ENCODE peak calls at places on chromosomes 16 and 17, in six cellular contexts. One of them, this sample, is unnamed.

GRCh38 chr16:19415918-19416317 is 1.8 kb upstream of the TMC5 start:
- DNase-seq in small intestine: no peak
- DNase-seq in heart right ventricle: no peak
- DNase-seq in Caco-2: no peak
- DNase-seq in mesendoderm: no peak
- DNase-seq in GM23338: no peak
- DNase-seq in this sample: no peak

GRCh38 chr17:35931794-35932419 is 1.3 kb upstream of the RDM1 start:
- DNase-seq in Caco-2: no peak
- DNase-seq in GM23338: no peak
- DNase-seq in heart right ventricle: no peak
- DNase-seq in mesendoderm: no peak
- DNase-seq in small intestine: no peak
- DNase-seq in this sample: no peak

GRCh38 chr16:54783980-54784379 is 146.7 kb upstream of the IRX5 start:
- DNase-seq in Caco-2: no peak
- DNase-seq in small intestine: no peak
- DNase-seq in GM23338: no peak
- DNase-seq in mesendoderm: no peak
- DNase-seq in heart right ventricle: no peak
- DNase-seq in this sample: no peak

GRCh38 chr17:36849871-36850348 is 87.4 kb upstream of the LHX1 start:
- DNase-seq in heart right ventricle: no peak
- DNase-seq in Caco-2: no peak
- DNase-seq in GM23338: no peak
- DNase-seq in small intestine: no peak
- DNase-seq in mesendoderm: peak; percentile 97
- DNase-seq in this sample: no peak

GRCh38 chr17:11736613-11737289 is 138.5 kb downstream of the DNAH9 start:
- DNase-seq in Caco-2: no peak
- DNase-seq in mesendoderm: peak; percentile 18
- DNase-seq in heart right ventricle: no peak
- DNase-seq in GM23338: no peak
- DNase-seq in small intestine: no peak
- DNase-seq in this sample: no peak

GRCh38 chr17:81551458-81552243 is 502 bp downstream of the FAAP100 start:
- DNase-seq in mesendoderm: no peak
- DNase-seq in heart right ventricle: no peak
- DNase-seq in Caco-2: peak; percentile 63
- DNase-seq in small intestine: peak; percentile 39
- DNase-seq in GM23338: peak; percentile 40
- DNase-seq in this sample: no peak

GRCh38 chr17:58534901-58535421 is 20.5 kb upstream of the MTMR4 start:
- DNase-seq in small intestine: peak; percentile 32
- DNase-seq in heart right ventricle: no peak
- DNase-seq in GM23338: no peak
- DNase-seq in mesendoderm: no peak
- DNase-seq in Caco-2: no peak
- DNase-seq in this sample: no peak

GRCh38 chr17:59002848-59003247 is 103.8 kb downstream of the TRIM37 start:
- DNase-seq in small intestine: no peak
- DNase-seq in Caco-2: no peak
- DNase-seq in GM23338: no peak
- DNase-seq in heart right ventricle: no peak
- DNase-seq in mesendoderm: no peak
- DNase-seq in this sample: no peak

GRCh38 chr17:76511562-76512365 is 10.5 kb upstream of the RHBDF2 start:
- DNase-seq in Caco-2: no peak
- DNase-seq in small intestine: no peak
- DNase-seq in mesendoderm: no peak
- DNase-seq in heart right ventricle: no peak
- DNase-seq in GM23338: no peak
- DNase-seq in this sample: no peak

GRCh38 chr17:75130632-75131277 is 787 bp downstream of the NT5C start:
- DNase-seq in GM23338: peak; percentile 91
- DNase-seq in mesendoderm: peak; percentile 91
- DNase-seq in Caco-2: peak; percentile 71
- DNase-seq in small intestine: peak; percentile 69
- DNase-seq in heart right ventricle: peak; percentile 24
- DNase-seq in this sample: peak; percentile 76

GRCh38 chr17:42361781-42362186 is 26.5 kb downstream of the STAT3 start:
- DNase-seq in small intestine: peak; percentile 79
- DNase-seq in GM23338: no peak
- DNase-seq in heart right ventricle: no peak
- DNase-seq in Caco-2: no peak
- DNase-seq in mesendoderm: peak; percentile 54
- DNase-seq in this sample: no peak

GRCh38 chr16:57883953-57884654 is 81.8 kb upstream of the KIFC3 start:
- DNase-seq in small intestine: no peak
- DNase-seq in GM23338: peak; percentile 69
- DNase-seq in heart right ventricle: no peak
- DNase-seq in Caco-2: no peak
- DNase-seq in mesendoderm: no peak
- DNase-seq in this sample: no peak

GRCh38 chr17:57213180-57213825 is 43.0 kb upstream of the MSI2 start:
- DNase-seq in Caco-2: no peak
- DNase-seq in mesendoderm: no peak
- DNase-seq in small intestine: no peak
- DNase-seq in heart right ventricle: no peak
- DNase-seq in GM23338: no peak
- DNase-seq in this sample: no peak

GRCh38 chr17:45190503-45191282 is 29.0 kb downstream of the HEXIM2 start:
- DNase-seq in GM23338: no peak
- DNase-seq in heart right ventricle: no peak
- DNase-seq in small intestine: peak; percentile 53
- DNase-seq in mesendoderm: no peak
- DNase-seq in Caco-2: no peak
- DNase-seq in this sample: no peak

GRCh38 chr16:51490866-51491265 is 339.8 kb upstream of the SALL1 start:
- DNase-seq in mesendoderm: peak; percentile 79
- DNase-seq in GM23338: no peak
- DNase-seq in Caco-2: no peak
- DNase-seq in small intestine: no peak
- DNase-seq in heart right ventricle: no peak
- DNase-seq in this sample: no peak
- H3K4me1 ChIP-seq in mesendoderm: peaks cover 6% of the 10 kb centered on the region
- H3K4me1 ChIP-seq in GM23338: peaks cover 27% of the 10 kb centered on the region
- H3K4me1 ChIP-seq in Caco-2: no peaks in the 10 kb centered on the region
- H3K4me1 ChIP-seq in small intestine: no peaks in the 10 kb centered on the region
- H3K4me1 ChIP-seq in heart right ventricle: no peaks in the 10 kb centered on the region
- H3K4me1 ChIP-seq in this sample: no peaks in the 10 kb centered on the region

GRCh38 chr17:39663340-39663687 is 1.8 kb upstream of the TCAP start:
- DNase-seq in GM23338: peak; percentile 64
- DNase-seq in small intestine: no peak
- DNase-seq in Caco-2: no peak
- DNase-seq in mesendoderm: peak; percentile 31
- DNase-seq in heart right ventricle: no peak
- DNase-seq in this sample: no peak
- H3K4me1 ChIP-seq in GM23338: peaks cover 42% of the 10 kb centered on the region
- H3K4me1 ChIP-seq in small intestine: no peaks in the 10 kb centered on the region
- H3K4me1 ChIP-seq in Caco-2: peaks cover 7% of the 10 kb centered on the region
- H3K4me1 ChIP-seq in mesendoderm: peaks cover 2% of the 10 kb centered on the region
- H3K4me1 ChIP-seq in heart right ventricle: peaks cover 57% of the 10 kb centered on the region
- H3K4me1 ChIP-seq in this sample: peaks cover 64% of the 10 kb centered on the region

GRCh38 chr17:14149751-14150150 is 80.4 kb downstream of the COX10 start:
- DNase-seq in GM23338: no peak
- DNase-seq in mesendoderm: no peak
- DNase-seq in heart right ventricle: no peak
- DNase-seq in Caco-2: no peak
- DNase-seq in small intestine: peak; percentile 23
- DNase-seq in this sample: no peak

GRCh38 chr17:14153374-14153773 is 83.3 kb downstream of the CDRT15 start:
- DNase-seq in small intestine: no peak
- DNase-seq in heart right ventricle: no peak
- DNase-seq in GM23338: no peak
- DNase-seq in Caco-2: no peak
- DNase-seq in mesendoderm: no peak
- DNase-seq in this sample: no peak

GRCh38 chr17:14156689-14157088 is 80.0 kb downstream of the CDRT15 start:
- DNase-seq in mesendoderm: no peak
- DNase-seq in small intestine: no peak
- DNase-seq in heart right ventricle: no peak
- DNase-seq in GM23338: no peak
- DNase-seq in Caco-2: no peak
- DNase-seq in this sample: no peak

GRCh38 chr17:14150604-14151003 is 81.3 kb downstream of the COX10 start:
- DNase-seq in Caco-2: no peak
- DNase-seq in GM23338: no peak
- DNase-seq in heart right ventricle: peak; percentile 6
- DNase-seq in small intestine: no peak
- DNase-seq in mesendoderm: no peak
- DNase-seq in this sample: no peak

DNA sequence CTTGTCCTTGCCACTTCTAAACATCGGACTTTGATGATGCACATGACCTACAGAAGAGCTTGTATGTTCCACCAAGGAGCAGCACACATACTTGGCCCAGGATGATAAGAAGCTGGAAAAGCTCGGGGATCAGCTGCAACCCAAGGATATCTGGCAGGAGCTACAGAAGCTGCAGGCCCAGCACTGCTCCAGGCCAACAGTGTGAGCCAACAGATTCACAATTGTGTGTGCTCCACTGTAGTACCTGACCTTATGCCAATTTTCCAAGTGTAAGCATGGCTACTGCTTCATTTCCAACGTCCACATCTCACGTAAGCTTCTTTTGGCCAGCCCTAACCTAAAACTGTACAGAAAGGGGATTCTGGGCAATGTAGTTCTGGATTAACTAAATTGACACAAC is 83.4 kb downstream of the COX10 start:
- DNase-seq in Caco-2: no peak
- DNase-seq in GM23338: no peak
- DNase-seq in small intestine: no peak
- DNase-seq in mesendoderm: no peak
- DNase-seq in heart right ventricle: peak; percentile 29
- DNase-seq in this sample: no peak
- H3K4me1 ChIP-seq in Caco-2: no peaks in the 10 kb centered on the region
- H3K4me1 ChIP-seq in GM23338: no peaks in the 10 kb centered on the region
- H3K4me1 ChIP-seq in small intestine: no peaks in the 10 kb centered on the region
- H3K4me1 ChIP-seq in mesendoderm: no peaks in the 10 kb centered on the region
- H3K4me1 ChIP-seq in heart right ventricle: no peaks in the 10 kb centered on the region
- H3K4me1 ChIP-seq in this sample: peaks cover 4% of the 10 kb centered on the region

GRCh38 chr17:83100220-83100852 is 20.9 kb downstream of the METRNL start:
- DNase-seq in mesendoderm: no peak
- DNase-seq in Caco-2: no peak
- DNase-seq in GM23338: no peak
- DNase-seq in small intestine: no peak
- DNase-seq in heart right ventricle: no peak
- DNase-seq in this sample: no peak

GRCh38 chr17:83099086-83099540 is 19.7 kb downstream of the METRNL start:
- DNase-seq in GM23338: no peak
- DNase-seq in small intestine: no peak
- DNase-seq in Caco-2: no peak
- DNase-seq in mesendoderm: no peak
- DNase-seq in heart right ventricle: no peak
- DNase-seq in this sample: no peak

GRCh38 chr17:83101805-83102480 is 22.5 kb downstream of the METRNL start:
- DNase-seq in mesendoderm: no peak
- DNase-seq in small intestine: peak; percentile 87
- DNase-seq in GM23338: no peak
- DNase-seq in Caco-2: no peak
- DNase-seq in heart right ventricle: no peak
- DNase-seq in this sample: peak; percentile 87

GRCh38 chr17:83099570-83100181 is 20.3 kb downstream of the METRNL start:
- DNase-seq in mesendoderm: no peak
- DNase-seq in heart right ventricle: no peak
- DNase-seq in small intestine: no peak
- DNase-seq in GM23338: no peak
- DNase-seq in Caco-2: no peak
- DNase-seq in this sample: no peak

GRCh38 chr17:83100853-83101391 is 21.5 kb downstream of the METRNL start:
- DNase-seq in GM23338: no peak
- DNase-seq in small intestine: no peak
- DNase-seq in Caco-2: no peak
- DNase-seq in mesendoderm: no peak
- DNase-seq in heart right ventricle: no peak
- DNase-seq in this sample: no peak
- H3K4me1 ChIP-seq in GM23338: peaks cover 13% of the 10 kb centered on the region
- H3K4me1 ChIP-seq in small intestine: peaks cover 6% of the 10 kb centered on the region
- H3K4me1 ChIP-seq in Caco-2: peaks cover 24% of the 10 kb centered on the region
- H3K4me1 ChIP-seq in mesendoderm: no peaks in the 10 kb centered on the region
- H3K4me1 ChIP-seq in heart right ventricle: peaks cover 28% of the 10 kb centered on the region
- H3K4me1 ChIP-seq in this sample: peaks cover 43% of the 10 kb centered on the region

DNA sequence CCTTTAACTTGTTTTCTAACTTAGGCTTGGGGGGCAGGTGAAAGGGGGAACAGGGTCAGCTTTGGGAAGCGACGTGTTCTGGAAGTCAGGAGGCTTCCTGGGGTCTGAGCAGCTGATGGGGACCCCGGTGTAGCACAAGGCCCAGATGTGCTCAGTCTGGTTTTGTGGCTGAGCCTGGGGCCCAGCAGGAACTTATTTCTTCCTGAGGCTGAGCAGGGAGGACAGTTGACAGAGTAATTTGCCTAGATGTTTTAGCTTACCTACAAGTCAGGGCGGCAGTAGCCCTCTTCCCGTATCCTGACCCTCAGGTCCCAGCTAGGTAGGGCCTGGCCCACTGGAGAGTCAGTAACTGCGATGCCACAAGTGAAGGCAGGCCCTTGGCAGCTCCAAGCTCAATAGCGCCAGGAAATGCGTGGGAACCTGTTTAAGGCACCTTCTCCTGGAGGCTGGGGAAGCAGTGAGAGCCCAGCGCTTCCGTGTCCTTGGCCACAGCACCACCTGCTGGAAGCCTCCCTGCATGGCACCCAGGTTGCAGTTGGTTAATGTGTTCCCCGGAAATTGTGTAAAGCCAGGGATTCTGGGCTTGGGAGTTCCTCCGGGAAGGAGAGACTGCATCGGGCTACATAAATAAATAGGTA is 5.2 kb downstream of the CCR7 start:
- DNase-seq in mesendoderm: peak; percentile 92
- DNase-seq in Caco-2: peak; percentile 90
- DNase-seq in small intestine: peak; percentile 87
- DNase-seq in heart right ventricle: peak; percentile 92
- DNase-seq in GM23338: peak; percentile 95
- DNase-seq in this sample: peak; percentile 93
- H3K4me1 ChIP-seq in mesendoderm: peaks cover 7% of the 10 kb centered on the region
- H3K4me1 ChIP-seq in Caco-2: peaks cover 8% of the 10 kb centered on the region
- H3K4me1 ChIP-seq in small intestine: peaks cover 8% of the 10 kb centered on the region
- H3K4me1 ChIP-seq in heart right ventricle: peaks cover 35% of the 10 kb centered on the region
- H3K4me1 ChIP-seq in GM23338: peaks cover under 1% of the 10 kb centered on the region
- H3K4me1 ChIP-seq in this sample: peaks cover 30% of the 10 kb centered on the region

GRCh38 chr16:75308011-75308410 is 56.6 kb upstream of the BCAR1 start:
- DNase-seq in heart right ventricle: no peak
- DNase-seq in GM23338: no peak
- DNase-seq in Caco-2: no peak
- DNase-seq in mesendoderm: no peak
- DNase-seq in small intestine: peak; percentile 33
- DNase-seq in this sample: no peak

GRCh38 chr16:75305364-75306101 is 54.1 kb upstream of the BCAR1 start:
- DNase-seq in mesendoderm: peak; percentile 73
- DNase-seq in small intestine: peak; percentile 99
- DNase-seq in Caco-2: peak; percentile 95
- DNase-seq in heart right ventricle: peak; percentile 63
- DNase-seq in GM23338: no peak
- DNase-seq in this sample: no peak

GRCh38 chr16:75307506-75307905 is 56.1 kb upstream of the BCAR1 start:
- DNase-seq in GM23338: no peak
- DNase-seq in heart right ventricle: no peak
- DNase-seq in mesendoderm: no peak
- DNase-seq in small intestine: no peak
- DNase-seq in Caco-2: no peak
- DNase-seq in this sample: no peak

GRCh38 chr16:75304521-75305363 is 53.3 kb upstream of the BCAR1 start:
- DNase-seq in small intestine: peak; percentile 79
- DNase-seq in Caco-2: peak; percentile 56
- DNase-seq in GM23338: no peak
- DNase-seq in heart right ventricle: peak; percentile 41
- DNase-seq in mesendoderm: peak; percentile 42
- DNase-seq in this sample: no peak

GRCh38 chr16:75306102-75306762 is 54.8 kb upstream of the BCAR1 start:
- DNase-seq in GM23338: no peak
- DNase-seq in heart right ventricle: no peak
- DNase-seq in Caco-2: peak; percentile 73
- DNase-seq in small intestine: peak; percentile 97
- DNase-seq in mesendoderm: no peak
- DNase-seq in this sample: no peak
- H3K4me1 ChIP-seq in GM23338: no peaks in the 10 kb centered on the region
- H3K4me1 ChIP-seq in heart right ventricle: peaks cover 21% of the 10 kb centered on the region
- H3K4me1 ChIP-seq in Caco-2: peaks cover 72% of the 10 kb centered on the region
- H3K4me1 ChIP-seq in small intestine: peaks cover 11% of the 10 kb centered on the region
- H3K4me1 ChIP-seq in mesendoderm: no peaks in the 10 kb centered on the region
- H3K4me1 ChIP-seq in this sample: peaks cover 21% of the 10 kb centered on the region